ENCODE peak calls at places on chromosomes 2 and 18, in six cellular contexts. One of them, this sample, is unnamed.
A peak's percentile ranks its signal among the peaks of the same experiment; 100 is the strongest.

GRCh38 chr2:128394004-128394730 is 75.5 kb upstream of the HS6ST1 start:
- DNase-seq in CD8-positive, alpha-beta T cell: no peak
- DNase-seq in adipocyte: no peak
- DNase-seq in astrocyte: no peak
- DNase-seq in psoas muscle: no peak
- DNase-seq in PC-9: no peak
- DNase-seq in this sample: no peak

GRCh38 chr18:54958711-54959625 is at the start of gene CCDC68:
- DNase-seq in CD8-positive, alpha-beta T cell: no peak
- DNase-seq in adipocyte: no peak
- DNase-seq in astrocyte: no peak
- DNase-seq in psoas muscle: peak; percentile 25
- DNase-seq in PC-9: peak; percentile 50
- DNase-seq in this sample: no peak

GRCh38 chr2:227783404-227784138 is 30.1 kb upstream of the CCL20 start:
- DNase-seq in CD8-positive, alpha-beta T cell: no peak
- DNase-seq in adipocyte: no peak
- DNase-seq in astrocyte: no peak
- DNase-seq in psoas muscle: no peak
- DNase-seq in PC-9: no peak
- DNase-seq in this sample: no peak

GRCh38 chr2:239306274-239307220 is 94.3 kb downstream of the HDAC4 start:
- DNase-seq in CD8-positive, alpha-beta T cell: no peak
- DNase-seq in adipocyte: no peak
- DNase-seq in astrocyte: no peak
- DNase-seq in psoas muscle: peak; percentile 27
- DNase-seq in PC-9: no peak
- DNase-seq in this sample: peak; percentile 3

GRCh38 chr2:29000954-29001353 is 19.9 kb downstream of the TOGARAM2 start:
- DNase-seq in CD8-positive, alpha-beta T cell: no peak
- DNase-seq in adipocyte: no peak
- DNase-seq in astrocyte: no peak
- DNase-seq in psoas muscle: no peak
- DNase-seq in PC-9: no peak
- DNase-seq in this sample: no peak

GRCh38 chr2:34012728-34013302 is 413.7 kb upstream of the FAM98A start:
- DNase-seq in CD8-positive, alpha-beta T cell: no peak
- DNase-seq in adipocyte: peak; percentile 76
- DNase-seq in astrocyte: peak; percentile 18
- DNase-seq in psoas muscle: peak; percentile 14
- DNase-seq in PC-9: no peak
- DNase-seq in this sample: peak; percentile 79

GRCh38 chr2:34107811-34108210 is 508.7 kb upstream of the FAM98A start:
- DNase-seq in CD8-positive, alpha-beta T cell: no peak
- DNase-seq in adipocyte: no peak
- DNase-seq in astrocyte: no peak
- DNase-seq in psoas muscle: no peak
- DNase-seq in PC-9: no peak
- DNase-seq in this sample: no peak

GRCh38 chr18:25862881-25863600 is 227.4 kb downstream of the SS18 start:
- DNase-seq in CD8-positive, alpha-beta T cell: no peak
- DNase-seq in adipocyte: peak; percentile 40
- DNase-seq in astrocyte: no peak
- DNase-seq in psoas muscle: no peak
- DNase-seq in PC-9: no peak
- DNase-seq in this sample: no peak

GRCh38 chr2:221502270-221502973 is 69.7 kb downstream of the EPHA4 start:
- DNase-seq in CD8-positive, alpha-beta T cell: no peak
- DNase-seq in adipocyte: peak; percentile 68
- DNase-seq in astrocyte: peak; percentile 94
- DNase-seq in psoas muscle: no peak
- DNase-seq in PC-9: no peak
- DNase-seq in this sample: no peak

GRCh38 chr2:48249631-48250473 is 280.1 kb upstream of the STON1 start:
- DNase-seq in CD8-positive, alpha-beta T cell: no peak
- DNase-seq in adipocyte: peak; percentile 71
- DNase-seq in astrocyte: peak; percentile 6
- DNase-seq in psoas muscle: no peak
- DNase-seq in PC-9: no peak
- DNase-seq in this sample: no peak

GRCh38 chr18:58768293-58768974 is 96.2 kb upstream of the ZNF532 start:
- DNase-seq in CD8-positive, alpha-beta T cell: peak; percentile 57
- DNase-seq in adipocyte: peak; percentile 85
- DNase-seq in astrocyte: no peak
- DNase-seq in psoas muscle: peak; percentile 74
- DNase-seq in PC-9: no peak
- DNase-seq in this sample: peak; percentile 71

GRCh38 chr2:229920011-229920781 is 1.6 kb downstream of the TRIP12 start:
- DNase-seq in CD8-positive, alpha-beta T cell: peak; percentile 15
- DNase-seq in adipocyte: peak; percentile 42
- DNase-seq in astrocyte: no peak
- DNase-seq in psoas muscle: no peak
- DNase-seq in PC-9: no peak
- DNase-seq in this sample: no peak

GRCh38 chr2:240615409-240615808 is 9.9 kb upstream of the GPR35 start:
- DNase-seq in CD8-positive, alpha-beta T cell: no peak
- DNase-seq in adipocyte: no peak
- DNase-seq in astrocyte: no peak
- DNase-seq in psoas muscle: no peak
- DNase-seq in PC-9: no peak
- DNase-seq in this sample: no peak
- H3K9me3 ChIP-seq in CD8-positive, alpha-beta T cell: no peaks in the 10 kb centered on the region
- H3K9me3 ChIP-seq in adipocyte: peaks cover 15% of the 10 kb centered on the region
- H3K9me3 ChIP-seq in astrocyte: no peaks in the 10 kb centered on the region
- H3K9me3 ChIP-seq in psoas muscle: no peaks in the 10 kb centered on the region
- H3K9me3 ChIP-seq in PC-9: peaks cover 16% of the 10 kb centered on the region
- H3K9me3 ChIP-seq in this sample: no peaks in the 10 kb centered on the region

GRCh38 chr2:136131484-136131960 is 13.6 kb upstream of the CXCR4 start:
- DNase-seq in CD8-positive, alpha-beta T cell: no peak
- DNase-seq in adipocyte: no peak
- DNase-seq in astrocyte: no peak
- DNase-seq in psoas muscle: no peak
- DNase-seq in PC-9: no peak
- DNase-seq in this sample: no peak
- H3K4me1 ChIP-seq in CD8-positive, alpha-beta T cell: peaks cover 87% of the 10 kb centered on the region
- H3K4me1 ChIP-seq in adipocyte: no peaks in the 10 kb centered on the region
- H3K4me1 ChIP-seq in astrocyte: no peaks in the 10 kb centered on the region
- H3K4me1 ChIP-seq in psoas muscle: no peaks in the 10 kb centered on the region
- H3K4me1 ChIP-seq in PC-9: peaks cover 42% of the 10 kb centered on the region
- H3K4me1 ChIP-seq in this sample: no peaks in the 10 kb centered on the region

GRCh38 chr18:2430191-2430590 is 141.1 kb downstream of the METTL4 start:
- DNase-seq in CD8-positive, alpha-beta T cell: no peak
- DNase-seq in adipocyte: no peak
- DNase-seq in astrocyte: no peak
- DNase-seq in psoas muscle: no peak
- DNase-seq in PC-9: no peak
- DNase-seq in this sample: no peak

GRCh38 chr18:2433366-2433765 is 137.9 kb downstream of the METTL4 start:
- DNase-seq in CD8-positive, alpha-beta T cell: no peak
- DNase-seq in adipocyte: no peak
- DNase-seq in astrocyte: no peak
- DNase-seq in psoas muscle: no peak
- DNase-seq in PC-9: no peak
- DNase-seq in this sample: no peak

GRCh38 chr18:2431836-2432235 is 139.5 kb downstream of the METTL4 start:
- DNase-seq in CD8-positive, alpha-beta T cell: no peak
- DNase-seq in adipocyte: no peak
- DNase-seq in astrocyte: no peak
- DNase-seq in psoas muscle: no peak
- DNase-seq in PC-9: no peak
- DNase-seq in this sample: no peak
- H3K9me3 ChIP-seq in CD8-positive, alpha-beta T cell: no peaks in the 10 kb centered on the region
- H3K9me3 ChIP-seq in adipocyte: peaks cover 3% of the 10 kb centered on the region
- H3K9me3 ChIP-seq in astrocyte: peaks cover 6% of the 10 kb centered on the region
- H3K9me3 ChIP-seq in psoas muscle: no peaks in the 10 kb centered on the region
- H3K9me3 ChIP-seq in PC-9: peaks cover 18% of the 10 kb centered on the region
- H3K9me3 ChIP-seq in this sample: no peaks in the 10 kb centered on the region

GRCh38 chr2:96525211-96525507 is 11.4 kb upstream of the ARID5A start:
- DNase-seq in CD8-positive, alpha-beta T cell: no peak
- DNase-seq in adipocyte: no peak
- DNase-seq in astrocyte: no peak
- DNase-seq in psoas muscle: no peak
- DNase-seq in PC-9: no peak
- DNase-seq in this sample: no peak
- H3K4me1 ChIP-seq in CD8-positive, alpha-beta T cell: peaks cover 20% of the 10 kb centered on the region
- H3K4me1 ChIP-seq in adipocyte: peaks cover 26% of the 10 kb centered on the region
- H3K4me1 ChIP-seq in astrocyte: peaks cover 18% of the 10 kb centered on the region
- H3K4me1 ChIP-seq in psoas muscle: peaks cover 24% of the 10 kb centered on the region
- H3K4me1 ChIP-seq in PC-9: no peaks in the 10 kb centered on the region
- H3K4me1 ChIP-seq in this sample: no peaks in the 10 kb centered on the region

This sample was measured in BE2C.